ENCODE peak calls at places on chromosomes 16 and 17, in four cellular contexts. One of them, this sample, is unnamed.

GRCh38 chr16:56753410-56753809 is 23.5 kb downstream of the NUP93 start:
- DNase-seq in H1: no peak
- DNase-seq in mesenchymal stem cell: no peak
- DNase-seq in neuronal stem cell: no peak
- DNase-seq in this sample: no peak

GRCh38 chr16:12320298-12320706 is 343.8 kb downstream of the SNX29 start:
- DNase-seq in neuronal stem cell: no peak
- DNase-seq in mesenchymal stem cell: peak
- DNase-seq in H1: no peak
- DNase-seq in this sample: no peak

GRCh38 chr17:29590979-29591736 is 1.7 kb upstream of the GIT1 start:
- DNase-seq in mesenchymal stem cell: peak
- DNase-seq in H1: no peak
- DNase-seq in neuronal stem cell: no peak
- DNase-seq in this sample: peak

GRCh38 chr17:83124871-83125514 is 45.6 kb downstream of the METRNL start:
- DNase-seq in mesenchymal stem cell: no peak
- DNase-seq in neuronal stem cell: no peak
- DNase-seq in H1: no peak
- DNase-seq in this sample: peak

GRCh38 chr16:81158964-81159363 is 62.8 kb upstream of the GCSH start:
- DNase-seq in neuronal stem cell: no peak
- DNase-seq in H1: no peak
- DNase-seq in mesenchymal stem cell: no peak
- DNase-seq in this sample: no peak

GRCh38 chr17:75270218-75270965 is 639 bp downstream of the MIF4GD start:
- DNase-seq in H1: no peak
- DNase-seq in mesenchymal stem cell: peak
- DNase-seq in neuronal stem cell: peak
- DNase-seq in this sample: peak

GRCh38 chr16:89315271-89315670 is 97.8 kb downstream of the ZNF778 start:
- DNase-seq in mesenchymal stem cell: no peak
- DNase-seq in neuronal stem cell: no peak
- DNase-seq in H1: no peak
- DNase-seq in this sample: no peak

GRCh38 chr17:8537734-8538133 is 92.8 kb downstream of the MYH10 start:
- DNase-seq in H1: no peak
- DNase-seq in neuronal stem cell: no peak
- DNase-seq in mesenchymal stem cell: no peak
- DNase-seq in this sample: no peak

GRCh38 chr17:72587156-72587555 is 466.3 kb downstream of the SOX9 start:
- DNase-seq in H1: no peak
- DNase-seq in mesenchymal stem cell: no peak
- DNase-seq in neuronal stem cell: no peak
- DNase-seq in this sample: no peak

GRCh38 chr17:57946798-57947358 is 8.3 kb downstream of the CUEDC1 start:
- DNase-seq in mesenchymal stem cell: peak
- DNase-seq in neuronal stem cell: no peak
- DNase-seq in H1: no peak
- DNase-seq in this sample: no peak

GRCh38 chr16:28110479-28110878 is 47.0 kb upstream of the GSG1L start:
- DNase-seq in neuronal stem cell: no peak
- DNase-seq in mesenchymal stem cell: no peak
- DNase-seq in H1: no peak
- DNase-seq in this sample: no peak

GRCh38 chr16:2816751-2817495 is at the start of gene PRSS21:
- DNase-seq in mesenchymal stem cell: no peak
- DNase-seq in neuronal stem cell: no peak
- DNase-seq in H1: no peak
- DNase-seq in this sample: peak

GRCh38 chr16:79037429-79038373 is 562.8 kb downstream of the MAF start:
- DNase-seq in neuronal stem cell: no peak
- DNase-seq in H1: no peak
- DNase-seq in mesenchymal stem cell: no peak
- DNase-seq in this sample: no peak

GRCh38 chr16:79372504-79373184 is 227.9 kb downstream of the MAF start:
- DNase-seq in H1: no peak
- DNase-seq in mesenchymal stem cell: peak
- DNase-seq in neuronal stem cell: no peak
- DNase-seq in this sample: no peak

DNA sequence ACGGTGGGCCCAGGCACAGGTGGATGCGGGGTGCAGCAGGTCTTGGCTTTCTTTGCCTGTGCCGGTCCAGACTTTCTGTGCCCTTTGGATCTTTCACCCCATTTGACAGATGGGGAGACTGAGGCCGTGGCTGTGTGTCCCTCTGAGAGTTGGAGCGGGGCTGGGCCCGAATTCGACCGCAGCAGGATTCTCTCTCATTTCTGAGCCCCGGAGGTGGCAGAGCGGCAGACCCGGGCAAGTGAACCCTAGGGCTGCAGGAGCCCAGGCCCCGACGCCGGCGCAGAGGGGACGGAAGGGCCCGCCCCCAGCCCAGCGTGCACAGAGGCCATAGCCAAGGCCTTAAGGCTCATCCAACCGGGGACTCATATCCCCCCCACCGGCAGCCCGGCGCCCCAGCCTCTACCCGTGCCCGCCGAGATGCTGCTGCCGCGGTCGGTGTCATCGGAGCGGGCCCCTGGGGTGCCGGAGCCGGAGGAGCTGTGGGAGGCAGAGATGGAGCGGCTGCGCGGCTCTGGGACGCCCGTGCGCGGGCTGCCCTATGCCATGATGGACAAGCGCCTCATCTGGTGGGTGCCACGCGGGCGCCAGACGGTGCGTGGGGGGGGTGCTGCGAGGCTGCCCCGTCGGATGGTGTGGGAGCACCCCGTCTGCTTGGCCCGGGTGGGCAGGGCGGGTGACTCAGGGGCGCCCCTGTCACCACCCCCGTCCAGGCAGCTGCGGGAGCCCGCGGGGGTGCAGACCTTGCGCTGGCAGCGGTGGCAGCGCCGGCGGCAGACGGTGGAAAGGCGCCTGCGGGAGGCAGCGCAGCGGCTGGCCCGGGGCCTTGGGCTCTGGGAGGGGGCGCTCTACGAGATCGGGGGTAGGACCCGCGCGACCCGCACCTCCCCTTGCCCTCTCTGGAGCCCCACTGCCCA is 858 bp downstream of the TMC8 start:
- DNase-seq in H1: no peak
- DNase-seq in mesenchymal stem cell: no peak
- DNase-seq in neuronal stem cell: no peak
- DNase-seq in this sample: no peak
- H2BK12ac ChIP-seq in H1: peak
- H2BK12ac ChIP-seq in mesenchymal stem cell: peak
- H2BK12ac ChIP-seq in neuronal stem cell: peak
- H2BK12ac ChIP-seq in this sample: no peak

GRCh38 chr16:87037012-87037411 is 280.2 kb downstream of the C16orf95 start:
- DNase-seq in H1: no peak
- DNase-seq in mesenchymal stem cell: no peak
- DNase-seq in neuronal stem cell: no peak
- DNase-seq in this sample: no peak
- H2BK12ac ChIP-seq in H1: no peak
- H2BK12ac ChIP-seq in mesenchymal stem cell: no peak
- H2BK12ac ChIP-seq in neuronal stem cell: no peak
- H2BK12ac ChIP-seq in this sample: no peak

GRCh38 chr16:4369006-4369766 is 2.5 kb upstream of the VASN start:
- DNase-seq in H1: no peak
- DNase-seq in mesenchymal stem cell: no peak
- DNase-seq in neuronal stem cell: no peak
- DNase-seq in this sample: no peak

GRCh38 chr16:4372315-4372577 is 598 bp downstream of the VASN start:
- DNase-seq in mesenchymal stem cell: no peak
- DNase-seq in neuronal stem cell: no peak
- DNase-seq in H1: no peak
- DNase-seq in this sample: no peak

GRCh38 chr16:4371481-4372314 is at the start of gene VASN:
- DNase-seq in H1: no peak
- DNase-seq in neuronal stem cell: peak
- DNase-seq in mesenchymal stem cell: peak
- DNase-seq in this sample: peak

GRCh38 chr16:4370151-4370550 is 1.5 kb upstream of the VASN start:
- DNase-seq in H1: no peak
- DNase-seq in mesenchymal stem cell: no peak
- DNase-seq in neuronal stem cell: no peak
- DNase-seq in this sample: no peak

DNA sequence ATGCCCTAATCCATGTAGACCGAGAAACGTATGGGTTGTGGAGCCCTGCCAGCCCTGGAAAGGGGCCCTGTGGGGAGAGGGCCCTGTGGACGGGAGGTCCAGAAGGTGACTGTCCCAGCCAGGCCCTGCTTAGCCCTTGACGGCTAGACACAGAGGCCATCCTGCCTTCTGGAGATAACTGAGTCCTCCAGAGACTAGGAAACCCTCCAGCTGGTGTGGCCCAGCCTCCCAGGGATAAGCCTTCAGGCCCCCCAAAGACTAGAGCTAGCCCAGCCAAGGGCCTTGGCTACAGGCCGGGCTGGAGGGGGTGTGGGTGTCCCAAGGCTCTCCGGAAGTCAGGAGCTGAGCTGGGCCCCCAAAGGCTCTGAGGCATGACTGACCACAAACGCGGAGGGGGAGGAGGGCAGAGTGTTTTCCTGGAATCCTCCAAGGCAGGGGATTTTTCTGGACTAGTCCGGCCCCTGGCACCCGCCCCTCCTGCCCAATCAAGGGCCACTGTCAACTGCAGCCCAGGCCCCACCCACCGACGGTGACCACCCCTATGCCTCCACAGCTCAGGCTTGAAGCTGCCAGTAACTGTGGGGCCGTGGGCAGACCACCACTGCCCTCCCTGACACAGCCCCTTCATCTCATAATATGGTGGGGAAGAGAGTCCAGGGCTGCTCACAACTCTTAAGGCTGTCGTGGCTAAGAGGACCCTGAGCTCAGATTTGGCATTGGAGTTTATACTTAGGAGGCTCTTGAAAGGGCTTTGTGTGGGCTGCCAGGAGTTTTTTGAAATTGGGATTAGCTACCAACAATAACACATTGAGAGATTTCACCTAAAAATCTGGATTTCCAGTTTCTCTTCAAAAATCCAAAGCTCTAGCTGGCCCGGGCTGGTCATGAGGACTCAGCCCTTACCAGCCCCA is 823 bp upstream of the VASN start:
- DNase-seq in neuronal stem cell: no peak
- DNase-seq in H1: no peak
- DNase-seq in mesenchymal stem cell: peak
- DNase-seq in this sample: no peak
- H2BK12ac ChIP-seq in neuronal stem cell: no peak
- H2BK12ac ChIP-seq in H1: peak
- H2BK12ac ChIP-seq in mesenchymal stem cell: peak
- H2BK12ac ChIP-seq in this sample: no peak

DNA sequence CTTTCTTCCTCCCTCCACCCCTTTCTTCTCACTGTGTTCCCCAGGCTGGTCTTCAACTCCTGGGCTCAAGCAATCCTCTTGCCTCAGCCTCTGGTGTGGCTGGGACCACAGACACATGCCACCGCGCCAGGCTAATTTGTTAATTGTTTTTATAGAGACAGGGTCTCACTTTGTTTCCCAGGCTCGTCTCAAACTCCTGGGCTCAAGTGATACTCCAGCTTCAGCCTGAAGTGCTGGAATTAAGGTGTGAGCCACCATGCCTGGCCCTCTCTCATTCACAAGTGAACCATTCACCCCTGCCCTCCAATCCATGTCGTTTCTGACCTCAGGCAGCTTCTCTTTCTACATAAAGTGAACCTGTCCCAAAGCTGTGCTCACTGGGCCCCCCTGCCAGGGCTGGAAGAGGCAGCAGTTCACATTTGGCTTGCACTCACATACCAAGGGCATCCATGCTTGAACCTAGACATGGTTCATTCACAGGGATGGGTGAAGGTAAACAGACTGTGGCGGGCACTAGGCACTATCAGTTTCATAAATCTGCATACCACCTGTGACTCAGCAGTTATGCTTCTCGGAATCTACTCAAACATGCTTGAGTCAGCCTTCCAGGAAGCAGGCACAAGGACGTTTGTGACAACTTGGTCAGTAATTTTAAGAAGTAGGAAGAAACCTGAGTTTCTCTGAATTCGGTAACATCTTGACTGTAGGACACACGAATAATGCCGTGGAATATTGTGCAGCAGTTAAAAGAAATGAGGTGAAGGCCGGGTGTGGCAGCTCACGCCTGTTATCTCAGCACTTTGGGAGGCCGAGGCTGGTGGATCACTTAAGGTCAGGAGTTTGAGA is 6.0 kb upstream of the RNF213 start:
- DNase-seq in mesenchymal stem cell: peak
- DNase-seq in H1: no peak
- DNase-seq in neuronal stem cell: no peak
- DNase-seq in this sample: peak
- H2BK12ac ChIP-seq in mesenchymal stem cell: no peak
- H2BK12ac ChIP-seq in H1: peak
- H2BK12ac ChIP-seq in neuronal stem cell: no peak
- H2BK12ac ChIP-seq in this sample: no peak

GRCh38 chr17:77316651-77317050 is 175.9 kb downstream of the SEC14L1 start:
- DNase-seq in mesenchymal stem cell: no peak
- DNase-seq in neuronal stem cell: no peak
- DNase-seq in H1: no peak
- DNase-seq in this sample: no peak
- H2BK12ac ChIP-seq in mesenchymal stem cell: no peak
- H2BK12ac ChIP-seq in neuronal stem cell: no peak
- H2BK12ac ChIP-seq in H1: no peak
- H2BK12ac ChIP-seq in this sample: no peak

GRCh38 chr16:55526448-55526847 is 17.6 kb downstream of the LPCAT2 start:
- DNase-seq in mesenchymal stem cell: no peak
- DNase-seq in neuronal stem cell: no peak
- DNase-seq in H1: no peak
- DNase-seq in this sample: no peak
- H2BK12ac ChIP-seq in mesenchymal stem cell: no peak
- H2BK12ac ChIP-seq in neuronal stem cell: no peak
- H2BK12ac ChIP-seq in H1: no peak
- H2BK12ac ChIP-seq in this sample: no peak

GRCh38 chr16:57810197-57811024 is 8.1 kb upstream of the KIFC3 start:
- DNase-seq in H1: no peak
- DNase-seq in neuronal stem cell: no peak
- DNase-seq in mesenchymal stem cell: peak
- DNase-seq in this sample: peak
- H2BK12ac ChIP-seq in H1: peak
- H2BK12ac ChIP-seq in neuronal stem cell: no peak
- H2BK12ac ChIP-seq in mesenchymal stem cell: peak
- H2BK12ac ChIP-seq in this sample: no peak

DNA sequence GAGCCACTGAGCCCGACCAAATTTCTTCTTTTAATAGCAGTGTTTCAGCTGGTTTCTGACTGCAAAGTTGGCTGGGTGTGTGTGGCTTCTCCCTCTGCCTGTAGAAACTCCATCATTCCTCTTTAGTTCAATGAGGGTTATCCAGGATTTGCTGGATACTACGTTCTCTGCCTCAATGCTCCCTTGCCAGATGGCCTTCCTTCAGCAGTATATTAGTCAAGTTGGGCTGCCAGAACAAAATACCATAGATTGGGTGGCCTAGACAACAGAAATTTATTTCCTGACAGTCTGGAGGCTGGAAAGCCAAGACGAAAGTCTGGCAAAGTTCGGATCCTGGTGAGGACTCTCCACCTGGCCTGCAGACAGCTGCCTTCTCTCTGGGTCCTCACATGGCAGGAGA is 103.7 kb downstream of the NOG start:
- DNase-seq in mesenchymal stem cell: no peak
- DNase-seq in H1: no peak
- DNase-seq in neuronal stem cell: no peak
- DNase-seq in this sample: no peak
- H2BK12ac ChIP-seq in mesenchymal stem cell: no peak
- H2BK12ac ChIP-seq in H1: no peak
- H2BK12ac ChIP-seq in neuronal stem cell: no peak
- H2BK12ac ChIP-seq in this sample: no peak

GRCh38 chr16:6279261-6279660 is 1053.4 kb upstream of the RBFOX1 start:
- DNase-seq in H1: no peak
- DNase-seq in mesenchymal stem cell: no peak
- DNase-seq in neuronal stem cell: peak
- DNase-seq in this sample: no peak

GRCh38 chr16:6274366-6274765 is 1058.3 kb upstream of the RBFOX1 start:
- DNase-seq in H1: no peak
- DNase-seq in neuronal stem cell: no peak
- DNase-seq in mesenchymal stem cell: no peak
- DNase-seq in this sample: no peak

GRCh38 chr16:6280055-6280454 is 1052.6 kb upstream of the RBFOX1 start:
- DNase-seq in neuronal stem cell: no peak
- DNase-seq in mesenchymal stem cell: no peak
- DNase-seq in H1: no peak
- DNase-seq in this sample: no peak
- H2BK12ac ChIP-seq in neuronal stem cell: no peak
- H2BK12ac ChIP-seq in mesenchymal stem cell: no peak
- H2BK12ac ChIP-seq in H1: peak
- H2BK12ac ChIP-seq in this sample: no peak

This sample was measured in H9.